ENCODE peak calls at places on chromosomes 2 and 18, in ten cellular contexts. One of them, this sample, is unnamed.

GRCh38 chr2:72926368-72926767 is 9.0 kb downstream of the EMX1 start:
- DNase-seq in T-helper 9 cell: no peak
- DNase-seq in T-helper 17 cell: no peak
- DNase-seq in choroid plexus epithelial cell: no peak
- DNase-seq in T-cell: no peak
- DNase-seq in iris pigment epithelial cell: no peak
- DNase-seq in NCI-H510A treated with DMSO at 0.1 percent for 48 hours: no peak
- DNase-seq in adipocyte: no peak
- DNase-seq in WTC11: no peak
- DNase-seq in ELR: no peak
- DNase-seq in this sample: no peak

GRCh38 chr2:109417701-109418335 is 195.9 kb downstream of the SEPTIN10 start:
- DNase-seq in choroid plexus epithelial cell: no peak
- DNase-seq in WTC11: no peak
- DNase-seq in iris pigment epithelial cell: no peak
- DNase-seq in T-cell: no peak
- DNase-seq in T-helper 9 cell: no peak
- DNase-seq in NCI-H510A treated with DMSO at 0.1 percent for 48 hours: no peak
- DNase-seq in adipocyte: no peak
- DNase-seq in ELR: no peak
- DNase-seq in T-helper 17 cell: no peak
- DNase-seq in this sample: no peak

GRCh38 chr2:71045841-71046495 is 22.5 kb upstream of the NAGK start:
- DNase-seq in ELR: no peak
- DNase-seq in iris pigment epithelial cell: no peak
- DNase-seq in choroid plexus epithelial cell: no peak
- DNase-seq in NCI-H510A treated with DMSO at 0.1 percent for 48 hours: no peak
- DNase-seq in T-helper 9 cell: no peak
- DNase-seq in WTC11: no peak
- DNase-seq in T-helper 17 cell: no peak
- DNase-seq in T-cell: no peak
- DNase-seq in adipocyte: no peak
- DNase-seq in this sample: no peak

GRCh38 chr2:19176172-19176852 is 182.1 kb downstream of the OSR1 start:
- DNase-seq in adipocyte: no peak
- DNase-seq in NCI-H510A treated with DMSO at 0.1 percent for 48 hours: no peak
- DNase-seq in T-helper 9 cell: no peak
- DNase-seq in T-helper 17 cell: no peak
- DNase-seq in choroid plexus epithelial cell: no peak
- DNase-seq in ELR: no peak
- DNase-seq in WTC11: no peak
- DNase-seq in T-cell: no peak
- DNase-seq in iris pigment epithelial cell: no peak
- DNase-seq in this sample: peak; percentile 45

GRCh38 chr2:160051374-160051800 is 11.0 kb downstream of the PLA2R1 start:
- DNase-seq in adipocyte: peak; percentile 53
- DNase-seq in WTC11: no peak
- DNase-seq in T-helper 17 cell: no peak
- DNase-seq in iris pigment epithelial cell: peak; percentile 41
- DNase-seq in choroid plexus epithelial cell: peak; percentile 43
- DNase-seq in ELR: no peak
- DNase-seq in T-cell: no peak
- DNase-seq in NCI-H510A treated with DMSO at 0.1 percent for 48 hours: no peak
- DNase-seq in T-helper 9 cell: no peak
- DNase-seq in this sample: no peak

GRCh38 chr18:54734059-54734458 is 94.2 kb upstream of the RAB27B start:
- DNase-seq in T-helper 17 cell: no peak
- DNase-seq in choroid plexus epithelial cell: peak; percentile 96
- DNase-seq in T-cell: no peak
- DNase-seq in WTC11: no peak
- DNase-seq in NCI-H510A treated with DMSO at 0.1 percent for 48 hours: no peak
- DNase-seq in adipocyte: peak; percentile 87
- DNase-seq in ELR: peak; percentile 96
- DNase-seq in T-helper 9 cell: no peak
- DNase-seq in iris pigment epithelial cell: peak; percentile 98
- DNase-seq in this sample: peak; percentile 94

GRCh38 chr2:120846406-120847095 is 110.9 kb downstream of the GLI2 start:
- DNase-seq in NCI-H510A treated with DMSO at 0.1 percent for 48 hours: peak; percentile 40
- DNase-seq in adipocyte: no peak
- DNase-seq in iris pigment epithelial cell: no peak
- DNase-seq in choroid plexus epithelial cell: no peak
- DNase-seq in WTC11: no peak
- DNase-seq in ELR: no peak
- DNase-seq in T-helper 17 cell: no peak
- DNase-seq in T-helper 9 cell: no peak
- DNase-seq in T-cell: no peak
- DNase-seq in this sample: no peak

GRCh38 chr2:5921081-5921642 is 229.0 kb downstream of the SOX11 start:
- DNase-seq in T-helper 17 cell: no peak
- DNase-seq in iris pigment epithelial cell: no peak
- DNase-seq in ELR: peak; percentile 0
- DNase-seq in NCI-H510A treated with DMSO at 0.1 percent for 48 hours: no peak
- DNase-seq in WTC11: no peak
- DNase-seq in T-helper 9 cell: no peak
- DNase-seq in adipocyte: no peak
- DNase-seq in choroid plexus epithelial cell: no peak
- DNase-seq in T-cell: no peak
- DNase-seq in this sample: no peak

GRCh38 chr18:10312316-10313015 is 142.0 kb upstream of the APCDD1 start:
- DNase-seq in T-cell: no peak
- DNase-seq in WTC11: no peak
- DNase-seq in T-helper 9 cell: no peak
- DNase-seq in T-helper 17 cell: no peak
- DNase-seq in adipocyte: no peak
- DNase-seq in NCI-H510A treated with DMSO at 0.1 percent for 48 hours: no peak
- DNase-seq in iris pigment epithelial cell: no peak
- DNase-seq in choroid plexus epithelial cell: no peak
- DNase-seq in ELR: no peak
- DNase-seq in this sample: peak; percentile 34

GRCh38 chr2:238097988-238098853 is 1.9 kb upstream of the ESPNL start:
- DNase-seq in WTC11: peak; percentile 81
- DNase-seq in T-helper 9 cell: no peak
- DNase-seq in ELR: peak; percentile 63
- DNase-seq in choroid plexus epithelial cell: peak; percentile 68
- DNase-seq in iris pigment epithelial cell: peak; percentile 61
- DNase-seq in T-cell: no peak
- DNase-seq in adipocyte: peak; percentile 39
- DNase-seq in T-helper 17 cell: no peak
- DNase-seq in NCI-H510A treated with DMSO at 0.1 percent for 48 hours: no peak
- DNase-seq in this sample: peak; percentile 61

GRCh38 chr2:241898681-241899270 is 29.2 kb downstream of the RTP5 start:
- DNase-seq in iris pigment epithelial cell: no peak
- DNase-seq in T-helper 9 cell: no peak
- DNase-seq in NCI-H510A treated with DMSO at 0.1 percent for 48 hours: peak; percentile 86
- DNase-seq in WTC11: no peak
- DNase-seq in choroid plexus epithelial cell: no peak
- DNase-seq in adipocyte: no peak
- DNase-seq in T-cell: no peak
- DNase-seq in T-helper 17 cell: no peak
- DNase-seq in ELR: no peak
- DNase-seq in this sample: no peak

GRCh38 chr2:18656048-18656447 is 66.7 kb upstream of the NT5C1B start:
- DNase-seq in choroid plexus epithelial cell: no peak
- DNase-seq in WTC11: no peak
- DNase-seq in T-cell: no peak
- DNase-seq in T-helper 17 cell: no peak
- DNase-seq in NCI-H510A treated with DMSO at 0.1 percent for 48 hours: no peak
- DNase-seq in adipocyte: no peak
- DNase-seq in iris pigment epithelial cell: no peak
- DNase-seq in T-helper 9 cell: no peak
- DNase-seq in ELR: no peak
- DNase-seq in this sample: no peak

GRCh38 chr2:20229322-20230201 is 4.6 kb upstream of the SDC1 start:
- DNase-seq in choroid plexus epithelial cell: peak; percentile 53
- DNase-seq in iris pigment epithelial cell: peak; percentile 43
- DNase-seq in ELR: no peak
- DNase-seq in T-cell: no peak
- DNase-seq in NCI-H510A treated with DMSO at 0.1 percent for 48 hours: no peak
- DNase-seq in T-helper 9 cell: no peak
- DNase-seq in T-helper 17 cell: no peak
- DNase-seq in WTC11: no peak
- DNase-seq in adipocyte: peak; percentile 75
- DNase-seq in this sample: no peak

This sample was measured in LHCN-M2.